ENCODE peak calls at places on chromosomes 1 and 21, in six cellular contexts. R is IMR-90, Y is H1, E is H9, U is neuronal stem cell, T is trophoblast cell. Z is an unnamed sample.

GRCh38 chr1:29363536-29363935 is 127.2 kb downstream of the PTPRU start:
- DNase-seq in R (no peak), Y (no peak), E (peak; percentile 17), U (no peak), T (no peak), Z (no peak)

GRCh38 chr21:36188081-36188681 is 31.6 kb downstream of the DOP1B start:
- DNase-seq in R (no peak), Y (no peak), E (no peak), U (no peak), T (no peak), Z (no peak)

GRCh38 chr1:29415156-29415830 is 179.0 kb downstream of the PTPRU start:
- DNase-seq in R (no peak), Y (peak; percentile 52), E (peak; percentile 74), U (no peak), T (no peak), Z (no peak)

GRCh38 chr1:203462878-203463277 is 12.7 kb upstream of the PRELP start:
- DNase-seq in R (peak; percentile 79), Y (no peak), E (no peak), U (no peak), T (peak; percentile 41), Z (peak; percentile 81)

GRCh38 chr1:203217668-203218067 is 11.8 kb downstream of the CHIT1 start:
- DNase-seq in R (no peak), Y (no peak), E (peak; percentile 64), U (no peak), T (no peak), Z (no peak)

GRCh38 chr21:42757422-42757821 is 104.0 kb downstream of the PDE9A start:
- DNase-seq in R (no peak), Y (no peak), E (no peak), U (no peak), T (no peak), Z (no peak)

GRCh38 chr1:91308544-91308943 is 96.1 kb downstream of the HFM1 start:
- DNase-seq in R (no peak), Y (no peak), E (no peak), U (no peak), T (no peak), Z (no peak)

GRCh38 chr1:108896160-108897150 is 19.7 kb downstream of the GPSM2 start:
- DNase-seq in R (peak; percentile 66), Y (no peak), E (peak; percentile 36), U (no peak), T (peak; percentile 39), Z (peak; percentile 29)

GRCh38 chr1:179017383-179018326 is 8.0 kb upstream of the FAM20B start:
- DNase-seq in R (no peak), Y (no peak), E (no peak), U (no peak), T (peak; percentile 42), Z (peak; percentile 56)

GRCh38 chr1:247118946-247119446 is 14.8 kb upstream of the ZNF669 start:
- DNase-seq in R (no peak), Y (peak; percentile 89), E (peak; percentile 89), U (no peak), T (peak; percentile 27), Z (no peak)

GRCh38 chr21:29334717-29335428 is 36.2 kb downstream of the BACH1 start:
- DNase-seq in R (peak; percentile 78), Y (no peak), E (no peak), U (no peak), T (no peak), Z (peak; percentile 56)

GRCh38 chr1:2803086-2803930 is 1.8 kb upstream of the TTC34 start:
- DNase-seq in R (no peak), Y (no peak), E (no peak), U (no peak), T (no peak), Z (no peak)

GRCh38 chr1:228210076-228210651 is 2.3 kb downstream of the OBSCN start:
- DNase-seq in R (no peak), Y (no peak), E (no peak), U (no peak), T (peak; percentile 14), Z (peak; percentile 17)

GRCh38 chr1:66413139-66413755 is 120.7 kb upstream of the SGIP1 start:
- DNase-seq in R (no peak), Y (no peak), E (no peak), U (no peak), T (no peak), Z (no peak)

GRCh38 chr1:6026095-6026809 is 19.4 kb upstream of the KCNAB2 start:
- DNase-seq in R (peak; percentile 30), Y (peak; percentile 83), E (peak; percentile 92), U (no peak), T (peak; percentile 43), Z (no peak)

DNA sequence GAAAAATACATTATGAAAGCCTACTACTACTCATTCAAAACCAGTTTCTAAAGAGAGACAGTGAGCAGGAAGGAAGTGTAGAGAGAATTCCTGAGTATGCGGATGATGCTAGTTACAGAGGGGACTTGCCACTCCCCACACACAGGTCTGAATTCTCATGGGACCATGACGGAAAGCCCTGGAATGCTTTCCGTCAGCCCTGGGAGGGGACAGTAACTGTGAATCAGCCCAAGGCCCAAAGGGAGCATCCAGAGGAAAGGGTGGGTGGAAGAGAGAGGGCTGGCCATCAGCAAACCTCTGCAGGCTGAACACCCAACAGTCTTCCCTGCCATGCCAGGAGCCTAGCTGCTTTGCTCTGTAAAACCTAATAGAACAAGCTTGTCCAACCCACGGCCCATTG is 36.4 kb downstream of the RCSD1 start:
- DNase-seq in R (peak; percentile 45), Y (no peak), E (no peak), U (no peak), T (peak; percentile 5), Z (peak; percentile 74)
- H2BK120ac ChIP-seq in R (no peak overlapping the region), Y (no peak overlapping the region), E (no peak overlapping the region), U (no peak overlapping the region), T (peak overlapping the region; percentile 82), Z (no peak overlapping the region)

GRCh38 chr21:25459365-25459764 is 147.9 kb downstream of the MRPL39 start:
- DNase-seq in R (no peak), Y (no peak), E (no peak), U (no peak), T (no peak), Z (no peak)
- H3K9me3 ChIP-seq in R (no peaks in the 10 kb centered on the region), Y (no peaks in the 10 kb centered on the region), E (no peaks in the 10 kb centered on the region), U (no peaks in the 10 kb centered on the region), T (no peaks in the 10 kb centered on the region), Z (no peaks in the 10 kb centered on the region)

GRCh38 chr1:53328009-53328489 is at the start of gene LRP8:
- DNase-seq in R (peak; percentile 56), Y (peak; percentile 82), E (peak; percentile 66), U (peak; percentile 67), T (peak; percentile 74), Z (peak; percentile 75)
- H2BK120ac ChIP-seq in R (peak within 1 kb of the TSS; percentile 20), Y (no peak within 1 kb of the TSS), E (no peak within 1 kb of the TSS), U (peak within 1 kb of the TSS; percentile 63), T (no peak within 1 kb of the TSS), Z (peak within 1 kb of the TSS; percentile 52)

GRCh38 chr1:71156633-71157032 is 75.8 kb upstream of the ZRANB2 start:
- DNase-seq in R (no peak), Y (no peak), E (no peak), U (no peak), T (no peak), Z (peak; percentile 13)

GRCh38 chr1:71157715-71158114 is 76.9 kb upstream of the ZRANB2 start:
- DNase-seq in R (no peak), Y (no peak), E (no peak), U (no peak), T (no peak), Z (no peak)

GRCh38 chr1:71157151-71157550 is 76.3 kb upstream of the ZRANB2 start:
- DNase-seq in R (no peak), Y (no peak), E (no peak), U (no peak), T (no peak), Z (peak; percentile 1)

GRCh38 chr1:71154454-71154853 is 73.6 kb upstream of the ZRANB2 start:
- DNase-seq in R (no peak), Y (no peak), E (no peak), U (no peak), T (no peak), Z (no peak)
- H3K9me3 ChIP-seq in R (no peaks in the 10 kb centered on the region), Y (no peaks in the 10 kb centered on the region), E (no peaks in the 10 kb centered on the region), U (no peaks in the 10 kb centered on the region), T (no peaks in the 10 kb centered on the region), Z (no peaks in the 10 kb centered on the region)

GRCh38 chr1:116497660-116498059 is 73.2 kb downstream of the CD58 start:
- DNase-seq in R (peak; percentile 67), Y (no peak), E (no peak), U (no peak), T (peak; percentile 56), Z (peak; percentile 70)

GRCh38 chr1:116496898-116497297 is 73.9 kb downstream of the CD58 start:
- DNase-seq in R (no peak), Y (no peak), E (no peak), U (no peak), T (no peak), Z (no peak)

GRCh38 chr1:116494745-116495144 is 76.1 kb downstream of the CD58 start:
- DNase-seq in R (no peak), Y (no peak), E (no peak), U (no peak), T (no peak), Z (no peak)

GRCh38 chr1:116495534-116495933 is 75.3 kb downstream of the CD58 start:
- DNase-seq in R (no peak), Y (no peak), E (no peak), U (no peak), T (no peak), Z (no peak)

GRCh38 chr1:116496380-116496779 is 74.4 kb downstream of the CD58 start:
- DNase-seq in R (peak; percentile 27), Y (no peak), E (no peak), U (no peak), T (no peak), Z (no peak)
- H2BK120ac ChIP-seq in R (no peak overlapping the region), Y (no peak overlapping the region), E (no peak overlapping the region), U (no peak overlapping the region), T (no peak overlapping the region), Z (no peak overlapping the region)

GRCh38 chr1:248691567-248692155 is 10.9 kb downstream of the OR14I1 start:
- DNase-seq in R (no peak), Y (no peak), E (no peak), U (no peak), T (no peak), Z (no peak)

GRCh38 chr1:248681651-248682050 is 20.9 kb downstream of the OR14I1 start:
- DNase-seq in R (no peak), Y (no peak), E (no peak), U (no peak), T (no peak), Z (no peak)

GRCh38 chr1:248688527-248689298 is 13.9 kb downstream of the OR14I1 start:
- DNase-seq in R (no peak), Y (no peak), E (no peak), U (no peak), T (no peak), Z (no peak)

GRCh38 chr1:248686815-248687214 is 15.8 kb downstream of the OR14I1 start:
- DNase-seq in R (no peak), Y (no peak), E (no peak), U (no peak), T (peak; percentile 58), Z (no peak)
- H3K9me3 ChIP-seq in R (peaks cover 6% of the 10 kb centered on the region), Y (peaks cover 52% of the 10 kb centered on the region), E (peaks cover 69% of the 10 kb centered on the region), U (peaks cover 18% of the 10 kb centered on the region), T (peaks cover 12% of the 10 kb centered on the region), Z (peaks cover 16% of the 10 kb centered on the region)

GRCh38 chr1:107358611-107359342 is 217.9 kb downstream of the NTNG1 start:
- DNase-seq in R (no peak), Y (no peak), E (no peak), U (no peak), T (no peak), Z (no peak)
- H2BK120ac ChIP-seq in R (no peak overlapping the region), Y (no peak overlapping the region), E (no peak overlapping the region), U (no peak overlapping the region), T (no peak overlapping the region), Z (no peak overlapping the region)

Z was measured in mesenchymal stem cell.